ENCODE peak calls at places on chromosomes 11 and 22, in eight cellular contexts. One of them, this sample, is unnamed.

GRCh38 chr11:2944953-2945756 is 15.9 kb upstream of the PHLDA2 start:
- DNase-seq in glutamatergic neuron: peak
- DNase-seq in stimulated activated CD8-positive, alpha-beta memory T cell treated with anti-CD3 and anti-CD28 coated beads, Interleukin-15, amount 100 ng/mL, for 4 hours: no peak
- DNase-seq in NCI-H2081 treated with DMSO at 0.1 percent for 48 hours: no peak
- DNase-seq in WTC11: peak
- DNase-seq in nephron progenitor cell: peak
- DNase-seq in fibroblast of the conjunctiva: peak
- DNase-seq in A549: no peak
- DNase-seq in this sample: peak

GRCh38 chr22:19631899-19632670 is 82.2 kb upstream of the SEPTIN5 start:
- DNase-seq in glutamatergic neuron: no peak
- DNase-seq in stimulated activated CD8-positive, alpha-beta memory T cell treated with anti-CD3 and anti-CD28 coated beads, Interleukin-15, amount 100 ng/mL, for 4 hours: no peak
- DNase-seq in NCI-H2081 treated with DMSO at 0.1 percent for 48 hours: no peak
- DNase-seq in WTC11: peak
- DNase-seq in nephron progenitor cell: peak
- DNase-seq in fibroblast of the conjunctiva: peak
- DNase-seq in A549: peak
- DNase-seq in this sample: peak

GRCh38 chr22:41561335-41561734 is 525 bp downstream of the CSDC2 start:
- DNase-seq in glutamatergic neuron: peak
- DNase-seq in stimulated activated CD8-positive, alpha-beta memory T cell treated with anti-CD3 and anti-CD28 coated beads, Interleukin-15, amount 100 ng/mL, for 4 hours: no peak
- DNase-seq in NCI-H2081 treated with DMSO at 0.1 percent for 48 hours: no peak
- DNase-seq in WTC11: peak
- DNase-seq in nephron progenitor cell: peak
- DNase-seq in fibroblast of the conjunctiva: no peak
- DNase-seq in A549: no peak
- DNase-seq in this sample: peak

GRCh38 chr11:69636512-69636866 is 4.5 kb upstream of the CCND1 start:
- DNase-seq in glutamatergic neuron: peak
- DNase-seq in stimulated activated CD8-positive, alpha-beta memory T cell treated with anti-CD3 and anti-CD28 coated beads, Interleukin-15, amount 100 ng/mL, for 4 hours: no peak
- DNase-seq in NCI-H2081 treated with DMSO at 0.1 percent for 48 hours: no peak
- DNase-seq in WTC11: peak
- DNase-seq in nephron progenitor cell: peak
- DNase-seq in fibroblast of the conjunctiva: no peak
- DNase-seq in A549: peak
- DNase-seq in this sample: peak

GRCh38 chr11:78646564-78647185 is 72.0 kb upstream of the NARS2 start:
- DNase-seq in glutamatergic neuron: peak
- DNase-seq in stimulated activated CD8-positive, alpha-beta memory T cell treated with anti-CD3 and anti-CD28 coated beads, Interleukin-15, amount 100 ng/mL, for 4 hours: no peak
- DNase-seq in NCI-H2081 treated with DMSO at 0.1 percent for 48 hours: peak
- DNase-seq in WTC11: peak
- DNase-seq in nephron progenitor cell: peak
- DNase-seq in fibroblast of the conjunctiva: peak
- DNase-seq in A549: peak
- DNase-seq in this sample: peak

GRCh38 chr11:19558189-19558986 is 154.2 kb upstream of the NAV2 start:
- DNase-seq in glutamatergic neuron: no peak
- DNase-seq in stimulated activated CD8-positive, alpha-beta memory T cell treated with anti-CD3 and anti-CD28 coated beads, Interleukin-15, amount 100 ng/mL, for 4 hours: no peak
- DNase-seq in NCI-H2081 treated with DMSO at 0.1 percent for 48 hours: no peak
- DNase-seq in WTC11: no peak
- DNase-seq in nephron progenitor cell: no peak
- DNase-seq in fibroblast of the conjunctiva: no peak
- DNase-seq in A549: no peak
- DNase-seq in this sample: no peak

GRCh38 chr11:12100886-12101285 is 9.5 kb upstream of the MICAL2 start:
- DNase-seq in glutamatergic neuron: no peak
- DNase-seq in stimulated activated CD8-positive, alpha-beta memory T cell treated with anti-CD3 and anti-CD28 coated beads, Interleukin-15, amount 100 ng/mL, for 4 hours: no peak
- DNase-seq in NCI-H2081 treated with DMSO at 0.1 percent for 48 hours: no peak
- DNase-seq in WTC11: no peak
- DNase-seq in nephron progenitor cell: no peak
- DNase-seq in fibroblast of the conjunctiva: no peak
- DNase-seq in A549: no peak
- DNase-seq in this sample: no peak

GRCh38 chr11:76841923-76842452 is 18.7 kb upstream of the ACER3 start:
- DNase-seq in glutamatergic neuron: no peak
- DNase-seq in stimulated activated CD8-positive, alpha-beta memory T cell treated with anti-CD3 and anti-CD28 coated beads, Interleukin-15, amount 100 ng/mL, for 4 hours: no peak
- DNase-seq in NCI-H2081 treated with DMSO at 0.1 percent for 48 hours: no peak
- DNase-seq in WTC11: no peak
- DNase-seq in nephron progenitor cell: no peak
- DNase-seq in fibroblast of the conjunctiva: no peak
- DNase-seq in A549: no peak
- DNase-seq in this sample: no peak

GRCh38 chr22:38850399-38850798 is 6.6 kb upstream of the NPTXR start:
- DNase-seq in glutamatergic neuron: no peak
- DNase-seq in stimulated activated CD8-positive, alpha-beta memory T cell treated with anti-CD3 and anti-CD28 coated beads, Interleukin-15, amount 100 ng/mL, for 4 hours: no peak
- DNase-seq in NCI-H2081 treated with DMSO at 0.1 percent for 48 hours: no peak
- DNase-seq in WTC11: no peak
- DNase-seq in nephron progenitor cell: no peak
- DNase-seq in fibroblast of the conjunctiva: no peak
- DNase-seq in A549: no peak
- DNase-seq in this sample: no peak

GRCh38 chr11:1301220-1302000 is 8.0 kb downstream of the TOLLIP start:
- DNase-seq in glutamatergic neuron: no peak
- DNase-seq in stimulated activated CD8-positive, alpha-beta memory T cell treated with anti-CD3 and anti-CD28 coated beads, Interleukin-15, amount 100 ng/mL, for 4 hours: no peak
- DNase-seq in NCI-H2081 treated with DMSO at 0.1 percent for 48 hours: no peak
- DNase-seq in WTC11: no peak
- DNase-seq in nephron progenitor cell: no peak
- DNase-seq in fibroblast of the conjunctiva: no peak
- DNase-seq in A549: no peak
- DNase-seq in this sample: peak